ENCODE peak calls at places on chromosomes 1 and 21, in nine cellular contexts. Q is Kasumi-1; G is activated T-cell treated with anti-CD3 and anti-CD28 coated beads for 1 hour; N is amniotic stem cell; P is CD8-positive, alpha-beta memory T cell; E is NCI-H446; O is fibroblast of villous mesenchyme; I is CD4-positive, alpha-beta T cell; F is GM10248. D is an unnamed sample.

GRCh38 chr1:109906160-109906838 is 4.3 kb upstream of the CSF1 start:
- DNase-seq in Q (peak; percentile 23), G (peak; percentile 25), N (no peak), P (peak; percentile 17), E (no peak), O (no peak), I (peak; percentile 32), F (peak; percentile 89), D (peak; percentile 45)

GRCh38 chr1:91550961-91551360 is 50.3 kb downstream of the CDC7 start:
- DNase-seq in Q (no peak), G (no peak), N (no peak), P (no peak), E (no peak), O (no peak), I (no peak), F (no peak), D (no peak)

GRCh38 chr1:73617145-73617544 is 580.8 kb downstream of the LRRIQ3 start:
- DNase-seq in Q (no peak), G (no peak), N (no peak), P (no peak), E (no peak), O (no peak), I (no peak), F (no peak), D (no peak)

GRCh38 chr1:26771643-26772321 is 16.0 kb upstream of the PIGV start:
- DNase-seq in Q (no peak), G (no peak), N (peak; percentile 89), P (no peak), E (no peak), O (peak; percentile 99), I (no peak), F (peak; percentile 44), D (no peak)

GRCh38 chr1:106924360-106924759 is 132.1 kb upstream of the PRMT6 start:
- DNase-seq in Q (no peak), G (no peak), N (no peak), P (no peak), E (no peak), O (no peak), I (no peak), F (no peak), D (no peak)

GRCh38 chr1:231001892-231002291 is 23.0 kb downstream of the ARV1 start:
- DNase-seq in Q (no peak), G (no peak), N (no peak), P (no peak), E (no peak), O (no peak), I (no peak), F (no peak), D (no peak)

GRCh38 chr1:218676991-218677390 is 331.9 kb downstream of the TGFB2 start:
- DNase-seq in Q (no peak), G (no peak), N (no peak), P (no peak), E (no peak), O (no peak), I (no peak), F (no peak), D (no peak)

GRCh38 chr1:31855038-31855845 is 39.4 kb upstream of the SPOCD1 start:
- DNase-seq in Q (no peak), G (no peak), N (no peak), P (no peak), E (no peak), O (peak; percentile 74), I (no peak), F (no peak), D (no peak)

GRCh38 chr1:1670866-1671265 is 12.1 kb upstream of the CDK11B start:
- DNase-seq in Q (no peak), G (no peak), N (no peak), P (no peak), E (no peak), O (no peak), I (no peak), F (no peak), D (no peak)

GRCh38 chr1:244010191-244010590 is 40.9 kb upstream of the ZBTB18 start:
- DNase-seq in Q (no peak), G (no peak), N (no peak), P (no peak), E (no peak), O (no peak), I (peak; percentile 1), F (no peak), D (no peak)

GRCh38 chr1:62689524-62689923 is 1.3 kb upstream of the DOCK7 start:
- DNase-seq in Q (peak; percentile 9), G (no peak), N (peak; percentile 20), P (no peak), E (no peak), O (peak; percentile 58), I (no peak), F (no peak), D (no peak)

GRCh38 chr1:29453502-29454240 is 217.3 kb downstream of the PTPRU start:
- DNase-seq in Q (peak; percentile 23), G (no peak), N (no peak), P (no peak), E (no peak), O (peak; percentile 62), I (no peak), F (peak; percentile 59), D (no peak)

GRCh38 chr1:103948526-103948925 is 198.8 kb downstream of the AMY1C start:
- DNase-seq in Q (peak; percentile 33), G (no peak), N (no peak), P (no peak), E (peak; percentile 6), O (no peak), I (no peak), F (no peak), D (no peak)

GRCh38 chr1:8712413-8713229 is 104.8 kb downstream of the RERE start:
- DNase-seq in Q (peak; percentile 94), G (no peak), N (peak; percentile 61), P (no peak), E (peak; percentile 34), O (peak; percentile 99), I (no peak), F (no peak), D (no peak)

GRCh38 chr1:234533975-234534876 is 55.2 kb upstream of the TARBP1 start:
- DNase-seq in Q (no peak), G (no peak), N (peak; percentile 85), P (no peak), E (peak; percentile 96), O (peak; percentile 99), I (no peak), F (no peak), D (no peak)

GRCh38 chr1:169064103-169064502 is 42.4 kb upstream of the ATP1B1 start:
- DNase-seq in Q (no peak), G (no peak), N (no peak), P (no peak), E (no peak), O (no peak), I (no peak), F (no peak), D (no peak)

GRCh38 chr1:2498648-2499047 is 22.6 kb downstream of the PLCH2 start:
- DNase-seq in Q (no peak), G (no peak), N (no peak), P (no peak), E (no peak), O (no peak), I (no peak), F (no peak), D (no peak)

GRCh38 chr1:78146137-78146822 is 100.5 kb downstream of the GIPC2 start:
- DNase-seq in Q (no peak), G (no peak), N (no peak), P (no peak), E (no peak), O (peak; percentile 12), I (no peak), F (no peak), D (no peak)

GRCh38 chr21:39660596-39660995 is 47.9 kb downstream of the B3GALT5 start:
- DNase-seq in Q (no peak), G (no peak), N (peak; percentile 62), P (no peak), E (no peak), O (peak; percentile 84), I (no peak), F (no peak), D (no peak)

GRCh38 chr1:234620272-234620711 is 10.3 kb upstream of the IRF2BP2 start:
- DNase-seq in Q (no peak), G (no peak), N (no peak), P (no peak), E (no peak), O (peak; percentile 40), I (no peak), F (no peak), D (no peak)